ENCODE peak calls at places on chromosomes 13 and 19, in eight cellular contexts. One of them, this sample, is unnamed.

GRCh38 chr19:16569609-16570320 is 2.5 kb downstream of the SLC35E1 start:
- DNase-seq in CD4-positive, alpha-beta T cell: no peak
- DNase-seq in cardiac muscle cell: no peak
- DNase-seq in left lung: peak; percentile 70
- DNase-seq in tibial artery: no peak
- DNase-seq in PC-3: peak; percentile 50
- DNase-seq in suprapubic skin: no peak
- DNase-seq in PC-9: peak; percentile 87
- DNase-seq in this sample: no peak

GRCh38 chr19:3570619-3571018 is 2.1 kb upstream of the HMG20B start:
- DNase-seq in CD4-positive, alpha-beta T cell: no peak
- DNase-seq in cardiac muscle cell: no peak
- DNase-seq in left lung: no peak
- DNase-seq in tibial artery: no peak
- DNase-seq in PC-3: no peak
- DNase-seq in suprapubic skin: no peak
- DNase-seq in PC-9: no peak
- DNase-seq in this sample: no peak

GRCh38 chr19:4583961-4584669 is 24.6 kb upstream of the SEMA6B start:
- DNase-seq in CD4-positive, alpha-beta T cell: no peak
- DNase-seq in cardiac muscle cell: peak; percentile 57
- DNase-seq in left lung: no peak
- DNase-seq in tibial artery: no peak
- DNase-seq in PC-3: peak; percentile 36
- DNase-seq in suprapubic skin: no peak
- DNase-seq in PC-9: no peak
- DNase-seq in this sample: no peak

GRCh38 chr13:71879129-71879535 is 12.1 kb upstream of the DACH1 start:
- DNase-seq in CD4-positive, alpha-beta T cell: no peak
- DNase-seq in cardiac muscle cell: peak; percentile 63
- DNase-seq in left lung: no peak
- DNase-seq in tibial artery: no peak
- DNase-seq in PC-3: peak; percentile 30
- DNase-seq in suprapubic skin: no peak
- DNase-seq in PC-9: no peak
- DNase-seq in this sample: no peak

GRCh38 chr19:3642296-3642695 is 15.7 kb upstream of the CACTIN start:
- DNase-seq in CD4-positive, alpha-beta T cell: no peak
- DNase-seq in cardiac muscle cell: no peak
- DNase-seq in left lung: no peak
- DNase-seq in tibial artery: no peak
- DNase-seq in PC-3: no peak
- DNase-seq in suprapubic skin: no peak
- DNase-seq in PC-9: no peak
- DNase-seq in this sample: no peak

GRCh38 chr13:30884543-30884942 is 21.5 kb upstream of the MEDAG start:
- DNase-seq in CD4-positive, alpha-beta T cell: no peak
- DNase-seq in cardiac muscle cell: no peak
- DNase-seq in left lung: no peak
- DNase-seq in tibial artery: no peak
- DNase-seq in PC-3: no peak
- DNase-seq in suprapubic skin: no peak
- DNase-seq in PC-9: no peak
- DNase-seq in this sample: no peak

GRCh38 chr19:14770136-14770535 is 8.2 kb downstream of the ADGRE2 start:
- DNase-seq in CD4-positive, alpha-beta T cell: no peak
- DNase-seq in cardiac muscle cell: no peak
- DNase-seq in left lung: no peak
- DNase-seq in tibial artery: no peak
- DNase-seq in PC-3: no peak
- DNase-seq in suprapubic skin: no peak
- DNase-seq in PC-9: no peak
- DNase-seq in this sample: no peak

GRCh38 chr13:112891477-112892401 is 77.3 kb upstream of the MCF2L start:
- DNase-seq in CD4-positive, alpha-beta T cell: no peak
- DNase-seq in cardiac muscle cell: no peak
- DNase-seq in left lung: peak; percentile 79
- DNase-seq in tibial artery: no peak
- DNase-seq in PC-3: no peak
- DNase-seq in suprapubic skin: no peak
- DNase-seq in PC-9: no peak
- DNase-seq in this sample: peak; percentile 16

GRCh38 chr13:23608704-23609413 is 38.6 kb downstream of the TNFRSF19 start:
- DNase-seq in CD4-positive, alpha-beta T cell: no peak
- DNase-seq in cardiac muscle cell: peak; percentile 33
- DNase-seq in left lung: no peak
- DNase-seq in tibial artery: peak; percentile 55
- DNase-seq in PC-3: no peak
- DNase-seq in suprapubic skin: peak; percentile 78
- DNase-seq in PC-9: no peak
- DNase-seq in this sample: peak; percentile 40

GRCh38 chr19:15136234-15136954 is 29.2 kb downstream of the SYDE1 start:
- DNase-seq in CD4-positive, alpha-beta T cell: no peak
- DNase-seq in cardiac muscle cell: no peak
- DNase-seq in left lung: no peak
- DNase-seq in tibial artery: no peak
- DNase-seq in PC-3: peak; percentile 88
- DNase-seq in suprapubic skin: no peak
- DNase-seq in PC-9: peak; percentile 97
- DNase-seq in this sample: no peak

GRCh38 chr13:78604782-78605611 is 1.6 kb upstream of the POU4F1 start:
- DNase-seq in CD4-positive, alpha-beta T cell: no peak
- DNase-seq in cardiac muscle cell: no peak
- DNase-seq in left lung: no peak
- DNase-seq in tibial artery: no peak
- DNase-seq in PC-3: no peak
- DNase-seq in suprapubic skin: no peak
- DNase-seq in PC-9: no peak
- DNase-seq in this sample: no peak

GRCh38 chr13:75489502-75490263 is 7.7 kb upstream of the TBC1D4 start:
- DNase-seq in CD4-positive, alpha-beta T cell: no peak
- DNase-seq in cardiac muscle cell: peak; percentile 82
- DNase-seq in left lung: peak; percentile 68
- DNase-seq in tibial artery: no peak
- DNase-seq in PC-3: peak; percentile 62
- DNase-seq in suprapubic skin: no peak
- DNase-seq in PC-9: peak; percentile 82
- DNase-seq in this sample: no peak

GRCh38 chr19:768424-768823 is 17.5 kb downstream of the MISP start:
- DNase-seq in CD4-positive, alpha-beta T cell: no peak
- DNase-seq in cardiac muscle cell: peak; percentile 90
- DNase-seq in left lung: no peak
- DNase-seq in tibial artery: no peak
- DNase-seq in PC-3: no peak
- DNase-seq in suprapubic skin: no peak
- DNase-seq in PC-9: no peak
- DNase-seq in this sample: no peak

GRCh38 chr13:47420568-47420967 is 523.7 kb upstream of the HTR2A start:
- DNase-seq in CD4-positive, alpha-beta T cell: no peak
- DNase-seq in cardiac muscle cell: no peak
- DNase-seq in left lung: no peak
- DNase-seq in tibial artery: no peak
- DNase-seq in PC-3: peak; percentile 72
- DNase-seq in suprapubic skin: no peak
- DNase-seq in PC-9: no peak
- DNase-seq in this sample: no peak

GRCh38 chr19:33811246-33811645 is 14.6 kb downstream of the KCTD15 start:
- DNase-seq in CD4-positive, alpha-beta T cell: no peak
- DNase-seq in cardiac muscle cell: no peak
- DNase-seq in left lung: no peak
- DNase-seq in tibial artery: no peak
- DNase-seq in PC-3: no peak
- DNase-seq in suprapubic skin: peak; percentile 53
- DNase-seq in PC-9: no peak
- DNase-seq in this sample: no peak

GRCh38 chr19:33814181-33815165 is 17.8 kb downstream of the KCTD15 start:
- DNase-seq in CD4-positive, alpha-beta T cell: no peak
- DNase-seq in cardiac muscle cell: no peak
- DNase-seq in left lung: no peak
- DNase-seq in tibial artery: peak; percentile 2
- DNase-seq in PC-3: no peak
- DNase-seq in suprapubic skin: peak; percentile 38
- DNase-seq in PC-9: no peak
- DNase-seq in this sample: no peak

GRCh38 chr19:33811736-33812387 is 15.2 kb downstream of the KCTD15 start:
- DNase-seq in CD4-positive, alpha-beta T cell: no peak
- DNase-seq in cardiac muscle cell: no peak
- DNase-seq in left lung: no peak
- DNase-seq in tibial artery: no peak
- DNase-seq in PC-3: no peak
- DNase-seq in suprapubic skin: peak; percentile 27
- DNase-seq in PC-9: no peak
- DNase-seq in this sample: no peak

GRCh38 chr19:33813391-33814101 is 16.9 kb downstream of the KCTD15 start:
- DNase-seq in CD4-positive, alpha-beta T cell: no peak
- DNase-seq in cardiac muscle cell: no peak
- DNase-seq in left lung: no peak
- DNase-seq in tibial artery: peak; percentile 9
- DNase-seq in PC-3: no peak
- DNase-seq in suprapubic skin: peak; percentile 58
- DNase-seq in PC-9: no peak
- DNase-seq in this sample: no peak

GRCh38 chr19:33812388-33813330 is 16.0 kb downstream of the KCTD15 start:
- DNase-seq in CD4-positive, alpha-beta T cell: no peak
- DNase-seq in cardiac muscle cell: no peak
- DNase-seq in left lung: no peak
- DNase-seq in tibial artery: peak; percentile 9
- DNase-seq in PC-3: no peak
- DNase-seq in suprapubic skin: peak; percentile 64
- DNase-seq in PC-9: no peak
- DNase-seq in this sample: no peak
- TF ChIP-seq CTCF in CD4-positive, alpha-beta T cell: no peak
- TF ChIP-seq CTCF in cardiac muscle cell: no peak
- TF ChIP-seq CTCF in left lung: no peak
- TF ChIP-seq CTCF in tibial artery: no peak
- TF ChIP-seq CTCF in PC-3: no peak
- TF ChIP-seq CTCF in suprapubic skin: no peak
- TF ChIP-seq CTCF in PC-9: no peak
- TF ChIP-seq CTCF in this sample: no peak

DNA sequence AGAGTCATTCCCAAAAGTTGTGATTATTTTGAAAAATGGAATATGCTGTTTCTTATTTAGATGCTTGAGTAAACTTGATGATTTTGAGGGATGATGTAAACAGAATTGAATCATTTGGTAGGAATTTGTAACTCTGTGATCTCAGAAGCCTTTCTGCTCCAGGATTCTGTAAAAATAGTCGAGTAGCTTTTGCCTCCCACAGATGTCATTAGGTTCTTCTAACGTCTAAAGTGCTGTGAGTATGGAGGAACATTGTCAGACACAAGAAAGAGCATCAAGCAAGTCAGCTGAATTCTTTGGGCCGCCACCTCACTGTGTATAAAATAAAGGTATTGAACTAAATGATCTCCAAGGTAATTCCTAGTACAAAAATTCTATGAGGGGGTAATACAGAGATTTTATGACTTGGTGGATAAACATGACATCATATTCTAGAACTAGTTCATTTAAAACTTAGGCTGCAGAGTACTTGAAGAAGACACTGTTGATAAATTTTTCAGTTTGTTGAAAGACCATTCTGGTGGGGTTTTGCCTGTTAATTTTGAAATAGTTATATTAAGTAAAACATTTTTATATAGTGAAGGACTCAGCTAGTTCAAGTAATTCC is 1.4 kb upstream of the GPR183 start:
- DNase-seq in CD4-positive, alpha-beta T cell: no peak
- DNase-seq in cardiac muscle cell: peak; percentile 48
- DNase-seq in left lung: no peak
- DNase-seq in tibial artery: no peak
- DNase-seq in PC-3: no peak
- DNase-seq in suprapubic skin: no peak
- DNase-seq in PC-9: no peak
- DNase-seq in this sample: no peak
- H3K27ac ChIP-seq in CD4-positive, alpha-beta T cell: peak overlapping the region; percentile 46
- H3K27ac ChIP-seq in cardiac muscle cell: peak overlapping the region; percentile 98
- H3K27ac ChIP-seq in left lung: peak overlapping the region; percentile 69
- H3K27ac ChIP-seq in tibial artery: peak overlapping the region; percentile 78
- H3K27ac ChIP-seq in PC-3: peak overlapping the region; percentile 36
- H3K27ac ChIP-seq in suprapubic skin: peak overlapping the region; percentile 61
- H3K27ac ChIP-seq in PC-9: peak overlapping the region; percentile 15
- H3K27ac ChIP-seq in this sample: no peak overlapping the region

GRCh38 chr19:36049080-36049698 is 4.9 kb downstream of the THAP8 start:
- DNase-seq in CD4-positive, alpha-beta T cell: no peak
- DNase-seq in cardiac muscle cell: no peak
- DNase-seq in left lung: no peak
- DNase-seq in tibial artery: no peak
- DNase-seq in PC-3: peak; percentile 1
- DNase-seq in suprapubic skin: no peak
- DNase-seq in PC-9: no peak
- DNase-seq in this sample: no peak

GRCh38 chr19:36047835-36048234 is 6.2 kb downstream of the THAP8 start:
- DNase-seq in CD4-positive, alpha-beta T cell: no peak
- DNase-seq in cardiac muscle cell: no peak
- DNase-seq in left lung: no peak
- DNase-seq in tibial artery: no peak
- DNase-seq in PC-3: no peak
- DNase-seq in suprapubic skin: no peak
- DNase-seq in PC-9: no peak
- DNase-seq in this sample: no peak

GRCh38 chr19:36051637-36052036 is 2.4 kb downstream of the THAP8 start:
- DNase-seq in CD4-positive, alpha-beta T cell: no peak
- DNase-seq in cardiac muscle cell: no peak
- DNase-seq in left lung: no peak
- DNase-seq in tibial artery: no peak
- DNase-seq in PC-3: no peak
- DNase-seq in suprapubic skin: no peak
- DNase-seq in PC-9: no peak
- DNase-seq in this sample: no peak

GRCh38 chr19:36054119-36054732 is at the start of gene THAP8:
- DNase-seq in CD4-positive, alpha-beta T cell: peak; percentile 100
- DNase-seq in cardiac muscle cell: peak; percentile 100
- DNase-seq in left lung: peak; percentile 100
- DNase-seq in tibial artery: peak; percentile 100
- DNase-seq in PC-3: peak; percentile 95
- DNase-seq in suprapubic skin: peak; percentile 100
- DNase-seq in PC-9: peak; percentile 94
- DNase-seq in this sample: peak; percentile 100

GRCh38 chr19:36051236-36051635 is 2.8 kb downstream of the THAP8 start:
- DNase-seq in CD4-positive, alpha-beta T cell: no peak
- DNase-seq in cardiac muscle cell: no peak
- DNase-seq in left lung: no peak
- DNase-seq in tibial artery: no peak
- DNase-seq in PC-3: no peak
- DNase-seq in suprapubic skin: no peak
- DNase-seq in PC-9: no peak
- DNase-seq in this sample: no peak
- TF ChIP-seq CTCF in CD4-positive, alpha-beta T cell: no peak
- TF ChIP-seq CTCF in cardiac muscle cell: peak; percentile 31
- TF ChIP-seq CTCF in left lung: no peak
- TF ChIP-seq CTCF in tibial artery: no peak
- TF ChIP-seq CTCF in PC-3: peak; percentile 35
- TF ChIP-seq CTCF in suprapubic skin: no peak
- TF ChIP-seq CTCF in PC-9: no peak
- TF ChIP-seq CTCF in this sample: no peak

DNA sequence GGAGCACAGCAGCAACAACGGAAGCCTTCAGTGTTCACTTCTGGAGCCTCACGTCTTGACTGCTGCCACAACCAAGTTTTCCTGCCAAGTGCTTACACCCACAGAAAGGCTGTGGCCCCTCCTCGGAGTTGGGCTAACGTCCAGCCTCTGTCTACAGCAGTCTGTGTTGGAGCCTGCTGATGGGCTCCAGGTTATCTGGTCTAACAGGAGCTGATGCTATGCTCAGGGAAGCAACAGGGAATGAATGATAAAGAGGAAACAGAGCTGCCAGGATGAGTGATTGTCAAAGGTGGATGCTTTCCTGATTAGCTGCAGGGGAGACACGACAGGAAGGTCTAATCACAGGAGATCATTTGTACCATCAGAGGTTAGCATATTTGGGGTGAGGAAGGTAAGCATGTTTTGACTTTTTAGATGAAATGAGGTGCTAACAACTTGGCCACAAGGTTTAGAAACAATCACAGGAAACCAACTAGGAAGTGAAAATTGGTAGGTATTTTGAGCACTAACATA is 53.8 kb upstream of the RCBTB2 start:
- DNase-seq in CD4-positive, alpha-beta T cell: no peak
- DNase-seq in cardiac muscle cell: peak; percentile 84
- DNase-seq in left lung: no peak
- DNase-seq in tibial artery: peak; percentile 31
- DNase-seq in PC-3: no peak
- DNase-seq in suprapubic skin: no peak
- DNase-seq in PC-9: no peak
- DNase-seq in this sample: peak; percentile 68
- H3K27ac ChIP-seq in CD4-positive, alpha-beta T cell: no peak overlapping the region
- H3K27ac ChIP-seq in cardiac muscle cell: no peak overlapping the region
- H3K27ac ChIP-seq in left lung: no peak overlapping the region
- H3K27ac ChIP-seq in tibial artery: no peak overlapping the region
- H3K27ac ChIP-seq in PC-3: no peak overlapping the region
- H3K27ac ChIP-seq in suprapubic skin: peak overlapping the region; percentile 34
- H3K27ac ChIP-seq in PC-9: no peak overlapping the region
- H3K27ac ChIP-seq in this sample: peak overlapping the region; percentile 51